ENCODE peak calls at places on chromosome 1, in seven cellular contexts. X is psoas muscle, T is upper lobe of right lung, O is AG09319, W is prostate gland, C is astrocyte of the cerebellum, J is omental fat pad. U is an unnamed sample.

GRCh38 chr1:201198598-201198997 is 8.0 kb downstream of the IGFN1 start:
- DNase-seq in X (no peak), T (no peak), O (no peak), W (no peak), C (no peak), J (no peak), U (no peak)

GRCh38 chr1:117147341-117147831 is 25.8 kb upstream of the TRIM45 start:
- DNase-seq in X (no peak), T (no peak), O (no peak), W (no peak), C (no peak), J (no peak), U (no peak)

GRCh38 chr1:59332983-59333382 is 36.1 kb downstream of the FGGY start:
- DNase-seq in X (no peak), T (no peak), O (no peak), W (no peak), C (peak), J (no peak), U (no peak)

GRCh38 chr1:51518033-51518729 is 885 bp downstream of the EPS15 start:
- DNase-seq in X (peak), T (peak), O (no peak), W (peak), C (no peak), J (no peak), U (no peak)

GRCh38 chr1:10969267-10969970 is 43.0 kb upstream of the TARDBP start:
- DNase-seq in X (no peak), T (no peak), O (no peak), W (no peak), C (no peak), J (no peak), U (no peak)

GRCh38 chr1:116375884-116376733 is 3.1 kb downstream of the ATP1A1 start:
- DNase-seq in X (peak), T (peak), O (no peak), W (peak), C (peak), J (peak), U (no peak)

GRCh38 chr1:14165289-14165867 is 433.1 kb upstream of the KAZN start:
- DNase-seq in X (no peak), T (no peak), O (no peak), W (no peak), C (no peak), J (no peak), U (no peak)

GRCh38 chr1:3504151-3504822 is 49.8 kb downstream of the ARHGEF16 start:
- DNase-seq in X (peak), T (no peak), O (peak), W (no peak), C (peak), J (peak), U (no peak)

GRCh38 chr1:10778640-10779039 is 17.8 kb downstream of the CASZ1 start:
- DNase-seq in X (no peak), T (no peak), O (no peak), W (no peak), C (no peak), J (no peak), U (no peak)

GRCh38 chr1:89660086-89660946 is 27.4 kb downstream of the LRRC8C start:
- DNase-seq in X (no peak), T (no peak), O (no peak), W (no peak), C (no peak), J (no peak), U (no peak)

GRCh38 chr1:39317111-39317510 is 112.6 kb downstream of the MACF1 start:
- DNase-seq in X (no peak), T (no peak), O (no peak), W (no peak), C (no peak), J (no peak), U (no peak)

GRCh38 chr1:117795190-117795589 is 134.2 kb downstream of the GDAP2 start:
- DNase-seq in X (no peak), T (no peak), O (peak), W (no peak), C (peak), J (no peak), U (no peak)

GRCh38 chr1:97461782-97462181 is 459.1 kb downstream of the DPYD start:
- DNase-seq in X (no peak), T (no peak), O (no peak), W (no peak), C (no peak), J (no peak), U (no peak)

GRCh38 chr1:30126839-30127238 is 596.5 kb downstream of the MATN1 start:
- DNase-seq in X (no peak), T (no peak), O (no peak), W (no peak), C (no peak), J (no peak), U (no peak)

GRCh38 chr1:3026124-3026523 is 4.9 kb downstream of the ACTRT2 start:
- DNase-seq in X (no peak), T (no peak), O (no peak), W (no peak), C (no peak), J (no peak), U (no peak)

GRCh38 chr1:25645641-25646400 is 29.2 kb downstream of the MAN1C1 start:
- DNase-seq in X (no peak), T (peak), O (no peak), W (no peak), C (no peak), J (no peak), U (no peak)

GRCh38 chr1:154474802-154475201 is 27.2 kb upstream of the TDRD10 start:
- DNase-seq in X (no peak), T (peak), O (peak), W (no peak), C (peak), J (peak), U (no peak)

GRCh38 chr1:65467536-65467935 is 47.1 kb downstream of the LEPR start:
- DNase-seq in X (no peak), T (no peak), O (no peak), W (no peak), C (no peak), J (no peak), U (no peak)

GRCh38 chr1:66533804-66534745 is at the start of gene SGIP1:
- DNase-seq in X (peak), T (peak), O (no peak), W (no peak), C (no peak), J (no peak), U (no peak)

GRCh38 chr1:16111771-16112557 is 38.5 kb upstream of the FAM131C start:
- DNase-seq in X (no peak), T (no peak), O (no peak), W (no peak), C (peak), J (no peak), U (no peak)

GRCh38 chr1:230901711-230902110 is 33.4 kb upstream of the C1orf198 start:
- DNase-seq in X (no peak), T (peak), O (no peak), W (no peak), C (no peak), J (no peak), U (peak)

GRCh38 chr1:48610628-48611542 is 138.9 kb upstream of the SPATA6 start:
- DNase-seq in X (no peak), T (peak), O (no peak), W (peak), C (no peak), J (peak), U (no peak)

GRCh38 chr1:17878837-17879236 is 123.7 kb downstream of the ACTL8 start:
- DNase-seq in X (peak), T (peak), O (no peak), W (no peak), C (peak), J (no peak), U (no peak)

GRCh38 chr1:91617242-91617837 is 116.7 kb downstream of the CDC7 start:
- DNase-seq in X (peak), T (peak), O (no peak), W (no peak), C (no peak), J (no peak), U (no peak)

GRCh38 chr1:47738560-47739182 is 258.5 kb downstream of the TRABD2B start:
- DNase-seq in X (peak), T (no peak), O (no peak), W (peak), C (peak), J (no peak), U (no peak)

GRCh38 chr1:200153277-200154055 is 126.0 kb downstream of the NR5A2 start:
- DNase-seq in X (no peak), T (no peak), O (no peak), W (no peak), C (no peak), J (no peak), U (no peak)

GRCh38 chr1:206012086-206012859 is 9.1 kb upstream of the RAB7B start:
- DNase-seq in X (peak), T (peak), O (no peak), W (no peak), C (no peak), J (no peak), U (no peak)

GRCh38 chr1:204288061-204288588 is 71.6 kb downstream of the PLEKHA6 start:
- DNase-seq in X (peak), T (peak), O (no peak), W (peak), C (no peak), J (peak), U (no peak)

GRCh38 chr1:175043824-175044223 is 20.6 kb upstream of the MRPS14 start:
- DNase-seq in X (no peak), T (no peak), O (no peak), W (no peak), C (no peak), J (no peak), U (no peak)

GRCh38 chr1:91171906-91172305 is 150.1 kb upstream of the ZNF644 start:
- DNase-seq in X (no peak), T (no peak), O (no peak), W (no peak), C (no peak), J (no peak), U (no peak)

GRCh38 chr1:248703674-248704073 is 1.1 kb upstream of the OR14I1 start:
- DNase-seq in X (no peak), T (no peak), O (no peak), W (no peak), C (no peak), J (no peak), U (no peak)

GRCh38 chr1:167797005-167797404 is 75.2 kb downstream of the MPZL1 start:
- DNase-seq in X (peak), T (peak), O (peak), W (peak), C (peak), J (peak), U (no peak)

GRCh38 chr1:115807723-115808122 is 33.2 kb downstream of the NHLH2 start:
- DNase-seq in X (no peak), T (no peak), O (peak), W (peak), C (peak), J (no peak), U (no peak)

GRCh38 chr1:230280906-230281413 is 145.2 kb downstream of the PGBD5 start:
- DNase-seq in X (no peak), T (peak), O (no peak), W (no peak), C (no peak), J (no peak), U (no peak)

GRCh38 chr1:36567601-36568341 is 85.1 kb upstream of the CSF3R start:
- DNase-seq in X (no peak), T (peak), O (no peak), W (no peak), C (no peak), J (no peak), U (peak)

GRCh38 chr1:223175032-223175431 is 32.0 kb upstream of the TLR5 start:
- DNase-seq in X (no peak), T (no peak), O (no peak), W (no peak), C (no peak), J (no peak), U (no peak)

GRCh38 chr1:1569341-1569740 is 5.3 kb downstream of the SSU72 start:
- DNase-seq in X (no peak), T (no peak), O (no peak), W (no peak), C (no peak), J (no peak), U (no peak)

GRCh38 chr1:91770675-91771074 is 115.3 kb downstream of the TGFBR3 start:
- DNase-seq in X (no peak), T (no peak), O (no peak), W (no peak), C (no peak), J (no peak), U (no peak)

GRCh38 chr1:196357913-196358312 is 250.3 kb downstream of the KCNT2 start:
- DNase-seq in X (no peak), T (no peak), O (no peak), W (no peak), C (no peak), J (no peak), U (no peak)

GRCh38 chr1:196361112-196361714 is 247.0 kb downstream of the KCNT2 start:
- DNase-seq in X (no peak), T (no peak), O (no peak), W (no peak), C (no peak), J (no peak), U (no peak)

DNA sequence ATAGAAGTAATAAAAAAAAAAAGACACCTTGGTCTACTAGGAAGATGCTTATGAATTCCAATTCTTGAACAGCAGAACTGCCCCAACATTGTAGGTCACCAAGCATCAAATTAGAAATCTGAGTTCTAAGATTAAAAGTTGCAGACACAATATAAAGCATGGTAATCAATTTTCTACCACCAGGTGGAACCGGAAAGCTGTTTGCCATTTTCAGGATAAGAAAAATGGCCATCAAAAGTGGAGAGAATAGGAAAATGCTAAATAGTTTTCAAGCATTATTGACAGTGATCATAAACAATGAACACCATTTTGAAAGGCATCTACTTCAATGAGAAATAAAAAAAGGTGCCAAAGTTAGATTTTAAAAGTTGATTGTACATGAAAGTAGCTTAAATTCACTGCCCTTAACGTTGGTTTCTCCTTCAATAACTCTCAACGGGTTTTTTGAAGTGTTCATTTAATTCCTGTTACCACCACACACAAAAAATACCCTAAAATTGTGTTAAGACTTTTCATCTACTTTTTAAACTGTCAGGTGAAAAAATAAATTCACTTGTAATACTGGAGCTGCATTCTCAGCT is 252.9 kb downstream of the KCNT2 start:
- DNase-seq in X (no peak), T (no peak), O (peak), W (no peak), C (peak), J (no peak), U (no peak)
- TF ChIP-seq CTCF in X (peak), T (peak), O (peak), W (no peak), C (peak), J (no peak), U (peak)

DNA sequence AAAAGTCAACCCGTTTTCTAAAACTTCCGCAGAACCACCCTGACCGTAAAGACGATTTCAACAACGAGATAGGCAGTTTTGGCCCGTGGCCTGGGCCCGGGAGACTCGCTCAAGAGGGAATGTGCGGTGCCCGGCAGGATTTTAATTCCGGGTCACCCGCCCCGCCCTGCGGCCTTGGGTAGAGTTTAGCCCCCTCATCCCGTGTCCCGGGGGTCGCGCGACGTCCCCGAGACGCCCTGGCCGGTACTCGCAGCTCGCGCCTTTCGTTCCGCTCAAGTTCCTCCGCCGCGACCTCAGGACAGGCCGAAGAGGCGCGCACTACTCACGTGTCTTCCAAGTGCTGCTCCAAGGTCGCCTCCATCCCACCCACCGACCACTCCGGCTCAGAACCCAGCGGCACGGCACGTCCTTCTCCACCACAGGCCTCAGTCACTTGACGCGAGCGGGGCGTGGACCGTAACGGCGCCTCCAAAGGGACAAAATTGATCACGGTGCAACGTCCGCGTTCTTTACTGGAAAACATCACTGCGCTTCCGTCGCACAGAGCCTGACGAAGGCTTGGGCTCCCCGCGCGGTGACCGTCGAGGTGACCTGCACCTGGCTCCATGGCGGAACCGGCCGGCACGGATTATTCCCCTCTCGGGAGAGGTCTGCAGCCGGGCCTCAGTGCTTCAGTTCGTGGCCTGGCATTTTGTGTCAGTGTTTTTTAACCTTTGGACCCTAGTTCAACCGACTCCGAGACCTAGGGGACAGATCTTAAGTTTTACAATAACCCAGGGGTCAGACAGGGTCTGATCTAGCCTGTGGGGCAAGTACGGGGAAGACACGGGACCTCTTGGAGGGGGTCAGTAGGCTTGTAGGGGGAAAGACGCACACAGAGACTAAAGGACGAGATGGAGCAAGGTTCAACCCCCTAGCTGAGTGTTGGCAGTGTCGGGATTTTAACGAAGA is at the start of gene LAMTOR5:
- DNase-seq in X (peak), T (peak), O (peak), W (peak), C (peak), J (peak), U (peak)
- TF ChIP-seq CTCF in X (no peak), T (no peak), O (peak), W (no peak), C (no peak), J (no peak), U (no peak)

DNA sequence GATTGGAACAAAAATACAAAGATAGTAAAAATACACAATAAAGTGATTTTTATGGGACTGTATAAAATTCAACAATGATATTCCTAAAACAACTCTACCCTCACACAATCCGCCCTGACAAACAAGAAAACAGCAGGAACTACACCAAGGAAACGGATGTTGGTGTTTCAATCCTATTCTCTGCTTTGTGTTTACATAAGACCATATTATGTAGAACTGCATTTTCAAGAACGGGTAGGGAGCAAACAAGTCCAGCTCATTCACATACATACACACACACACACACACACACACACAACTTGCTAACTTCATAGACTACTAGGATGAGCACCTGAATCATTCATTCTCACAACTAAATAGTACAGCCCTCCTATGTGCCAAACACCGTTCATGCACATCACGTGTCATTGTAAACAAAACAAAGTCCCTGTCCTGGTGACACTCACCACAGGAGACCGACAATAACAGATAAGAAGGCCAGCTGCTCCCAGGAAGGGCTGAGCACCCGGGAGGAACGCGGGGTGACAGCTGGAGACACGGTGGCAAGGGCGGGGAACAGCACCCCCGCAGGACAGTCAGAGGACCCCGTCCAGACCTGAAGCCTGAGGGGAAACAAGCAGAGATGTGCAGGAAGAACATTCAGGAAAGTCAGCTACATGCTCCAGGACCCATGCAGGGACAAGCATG is 43.0 kb downstream of the NPHP4 start:
- DNase-seq in X (no peak), T (no peak), O (no peak), W (no peak), C (no peak), J (no peak), U (no peak)
- TF ChIP-seq CTCF in X (no peak), T (no peak), O (no peak), W (no peak), C (peak), J (no peak), U (no peak)

GRCh38 chr1:185991266-185991665 is 257.1 kb downstream of the HMCN1 start:
- DNase-seq in X (no peak), T (no peak), O (no peak), W (no peak), C (no peak), J (no peak), U (no peak)

GRCh38 chr1:185998391-185998790 is 264.2 kb downstream of the HMCN1 start:
- DNase-seq in X (peak), T (no peak), O (no peak), W (no peak), C (no peak), J (no peak), U (no peak)

DNA sequence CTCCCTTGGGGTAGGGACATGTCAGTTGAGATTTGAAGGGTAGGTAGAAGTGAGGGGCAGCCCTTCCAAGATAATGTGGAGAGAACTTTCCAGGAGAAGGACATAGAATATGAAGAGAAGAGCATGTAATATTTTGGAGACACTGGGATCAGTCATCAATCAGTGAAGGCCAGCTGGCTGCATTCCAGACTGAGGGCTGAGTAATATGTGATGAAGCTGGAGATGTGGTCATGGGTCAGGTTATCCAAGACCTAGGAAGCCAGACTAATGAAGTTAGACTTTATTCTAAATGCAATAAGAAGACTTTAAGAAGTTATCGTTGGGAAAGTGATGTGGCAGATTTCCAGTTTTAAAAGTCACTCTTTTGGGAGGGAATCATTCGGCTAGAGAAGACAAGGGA is 262.0 kb downstream of the HMCN1 start:
- DNase-seq in X (peak), T (no peak), O (peak), W (no peak), C (peak), J (peak), U (no peak)
- TF ChIP-seq CTCF in X (no peak), T (no peak), O (no peak), W (no peak), C (no peak), J (no peak), U (no peak)

GRCh38 chr1:79362470-79362869 is 355.9 kb upstream of the ADGRL4 start:
- DNase-seq in X (no peak), T (no peak), O (no peak), W (no peak), C (no peak), J (no peak), U (no peak)
- TF ChIP-seq CTCF in X (no peak), T (no peak), O (no peak), W (no peak), C (no peak), J (no peak), U (no peak)

GRCh38 chr1:155504207-155504606 is 58.4 kb downstream of the ASH1L start:
- DNase-seq in X (no peak), T (no peak), O (no peak), W (no peak), C (no peak), J (no peak), U (no peak)
- TF ChIP-seq CTCF in X (peak), T (peak), O (peak), W (no peak), C (peak), J (no peak), U (peak)